ENCODE peak calls at places on chromosomes 12 and 14, in four cellular contexts. G, U, Z and N are unnamed samples.

GRCh38 chr12:118189761-118190181 is 53.8 kb downstream of the PEBP1 start:
- DNase-seq in Z (peak), U (no peak), G (no peak), N (no peak)

GRCh38 chr14:30855345-30856037 is 18.9 kb upstream of the COCH start:
- DNase-seq in Z (no peak), U (no peak), G (no peak), N (no peak)

GRCh38 chr14:73170686-73171085 is 34.4 kb downstream of the PSEN1 start:
- DNase-seq in Z (no peak), G (no peak), U (no peak), N (no peak)

GRCh38 chr14:99596071-99596627 is 7.9 kb downstream of the CCDC85C start:
- DNase-seq in U (peak), G (no peak), Z (no peak), N (no peak)

GRCh38 chr12:44812062-44812461 is 64.1 kb downstream of the NELL2 start:
- DNase-seq in Z (no peak), U (no peak), G (no peak), N (no peak)

GRCh38 chr12:64826234-64826633 is 1.8 kb downstream of the TBC1D30 start:
- DNase-seq in Z (peak), U (peak), G (no peak), N (no peak)

GRCh38 chr12:89525002-89525823 is 617 bp upstream of the GALNT4 start:
- DNase-seq in U (peak), G (peak), Z (peak), N (no peak)

GRCh38 chr12:57576613-57577160 is 14.3 kb upstream of the PIP4K2C start:
- DNase-seq in G (no peak), U (no peak), Z (no peak), N (no peak)

GRCh38 chr12:39404000-39404399 is 38.9 kb downstream of the KIF21A start:
- DNase-seq in U (no peak), G (no peak), Z (no peak), N (no peak)

GRCh38 chr12:116381744-116382455 is 104.4 kb upstream of the MED13L start:
- DNase-seq in U (no peak), G (no peak), Z (peak), N (no peak)